ENCODE peak calls at places on chromosomes 7 and 10, in nine cellular contexts. D is HCT116, X is astrocyte of the spinal cord, U is uterus, P is stomach, M is fibroblast of pulmonary artery, I is right atrium auricular region, G is GM23338, S is neuronal stem cell. T is an unnamed sample.

GRCh38 chr10:77710081-77710551 is 72.5 kb upstream of the KCNMA1 start:
- DNase-seq in I (no peak), S (no peak), U (no peak), G (peak), M (no peak), X (no peak), D (no peak), P (no peak), T (no peak)

GRCh38 chr7:112540839-112541577 is 60.2 kb downstream of the LSMEM1 start:
- DNase-seq in X (no peak), G (no peak), D (no peak), S (no peak), U (no peak), P (no peak), I (no peak), M (no peak), T (no peak)

GRCh38 chr7:38819463-38819862 is 89.5 kb downstream of the VPS41 start:
- DNase-seq in I (no peak), U (no peak), P (no peak), S (no peak), M (no peak), G (no peak), D (no peak), X (no peak), T (no peak)

GRCh38 chr10:125136087-125136486 is 24.3 kb downstream of the CTBP2 start:
- DNase-seq in D (no peak), I (no peak), X (no peak), U (no peak), P (no peak), S (no peak), M (no peak), G (no peak), T (no peak)

GRCh38 chr10:110007171-110007700 is 548 bp upstream of the ADD3 start:
- DNase-seq in G (no peak), S (no peak), U (no peak), D (no peak), X (no peak), M (no peak), P (no peak), I (peak), T (no peak)

GRCh38 chr10:34654211-34654610 is 160.9 kb downstream of the PARD3 start:
- DNase-seq in D (no peak), I (no peak), M (no peak), P (no peak), U (no peak), G (no peak), S (no peak), X (no peak), T (no peak)

GRCh38 chr10:49109669-49110335 is 5.5 kb downstream of the VSTM4 start:
- DNase-seq in S (no peak), I (peak), D (no peak), M (no peak), P (peak), G (no peak), U (peak), X (peak), T (no peak)

GRCh38 chr7:108211382-108212201 is 81.4 kb upstream of the LAMB4 start:
- DNase-seq in D (peak), G (peak), M (peak), I (no peak), U (no peak), S (no peak), P (peak), X (peak), T (no peak)

GRCh38 chr10:3531097-3531645 is 253.8 kb downstream of the KLF6 start:
- DNase-seq in M (no peak), I (no peak), X (no peak), U (no peak), S (no peak), D (no peak), G (no peak), P (no peak), T (no peak)

GRCh38 chr10:70905071-70906021 is 17.0 kb upstream of the PCBD1 start:
- DNase-seq in X (no peak), P (no peak), G (no peak), D (no peak), U (no peak), I (no peak), M (no peak), S (no peak), T (no peak)

GRCh38 chr10:59711871-59712491 is 2.3 kb upstream of the SLC16A9 start:
- DNase-seq in M (no peak), D (no peak), I (no peak), P (no peak), G (no peak), U (no peak), X (no peak), S (no peak), T (no peak)

GRCh38 chr7:47581821-47582747 is at the start of gene TNS3:
- DNase-seq in M (peak), D (no peak), S (no peak), U (no peak), I (no peak), G (peak), P (peak), X (no peak), T (no peak)

GRCh38 chr10:22321831-22322662 is 1.1 kb downstream of the BMI1 start:
- DNase-seq in X (no peak), I (no peak), G (peak), P (no peak), M (no peak), U (no peak), D (no peak), S (peak), T (no peak)

GRCh38 chr10:118940386-118940785 is 89.1 kb upstream of the NANOS1 start:
- DNase-seq in U (no peak), M (no peak), X (no peak), I (no peak), P (no peak), S (no peak), D (no peak), G (no peak), T (no peak)

GRCh38 chr7:129502708-129503685 is 666 bp downstream of the SMKR1 start:
- DNase-seq in I (peak), G (peak), U (no peak), P (peak), M (no peak), S (peak), X (no peak), D (no peak), T (no peak)

GRCh38 chr10:98408799-98409198 is 6.2 kb downstream of the PYROXD2 start:
- DNase-seq in U (no peak), D (no peak), M (no peak), I (no peak), X (no peak), P (no peak), G (no peak), S (no peak), T (no peak)

GRCh38 chr7:131722371-131722770 is 165.9 kb upstream of the PODXL start:
- DNase-seq in G (no peak), X (no peak), D (no peak), I (peak), M (peak), P (no peak), S (no peak), U (no peak), T (no peak)

GRCh38 chr7:5690931-5691461 is 90.5 kb downstream of the RNF216 start:
- DNase-seq in U (no peak), I (no peak), X (peak), G (no peak), D (no peak), S (no peak), M (no peak), P (no peak), T (no peak)

GRCh38 chr7:2040893-2041270 is 191.9 kb downstream of the MAD1L1 start:
- DNase-seq in U (no peak), I (no peak), X (no peak), P (no peak), G (no peak), S (no peak), D (no peak), M (no peak), T (no peak)

GRCh38 chr7:74454948-74455804 is 1.5 kb downstream of the GTF2IRD1 start:
- DNase-seq in G (no peak), P (peak), X (no peak), I (no peak), D (no peak), M (no peak), U (no peak), S (no peak), T (no peak)
- H3K4me3 ChIP-seq in G (peak), P (peak), X (peak), I (peak), D (peak), M (peak), U (no peak), S (peak), T (peak)

GRCh38 chr7:158586499-158587191 is 978 bp downstream of the PTPRN2 start:
- DNase-seq in D (no peak), G (no peak), I (no peak), X (no peak), P (peak), U (no peak), S (no peak), M (no peak), T (no peak)
- H3K4me3 ChIP-seq in D (no peak), G (peak), I (peak), X (no peak), P (peak), U (no peak), S (no peak), M (no peak), T (no peak)

GRCh38 chr7:100132126-100132525 is 5.4 kb downstream of the MBLAC1 start:
- DNase-seq in S (no peak), D (no peak), U (no peak), G (no peak), P (no peak), M (no peak), X (no peak), I (no peak), T (no peak)

GRCh38 chr7:100127866-100128601 is 1.3 kb downstream of the MBLAC1 start:
- DNase-seq in I (no peak), G (peak), X (no peak), D (no peak), S (no peak), M (no peak), P (no peak), U (no peak), T (no peak)

GRCh38 chr7:100132697-100133137 is 6.0 kb downstream of the MBLAC1 start:
- DNase-seq in D (no peak), X (peak), I (no peak), G (peak), U (peak), P (peak), S (no peak), M (peak), T (no peak)

GRCh38 chr7:100128602-100128963 is 1.8 kb downstream of the MBLAC1 start:
- DNase-seq in G (no peak), P (no peak), D (no peak), X (no peak), U (no peak), M (no peak), S (no peak), I (no peak), T (no peak)

DNA sequence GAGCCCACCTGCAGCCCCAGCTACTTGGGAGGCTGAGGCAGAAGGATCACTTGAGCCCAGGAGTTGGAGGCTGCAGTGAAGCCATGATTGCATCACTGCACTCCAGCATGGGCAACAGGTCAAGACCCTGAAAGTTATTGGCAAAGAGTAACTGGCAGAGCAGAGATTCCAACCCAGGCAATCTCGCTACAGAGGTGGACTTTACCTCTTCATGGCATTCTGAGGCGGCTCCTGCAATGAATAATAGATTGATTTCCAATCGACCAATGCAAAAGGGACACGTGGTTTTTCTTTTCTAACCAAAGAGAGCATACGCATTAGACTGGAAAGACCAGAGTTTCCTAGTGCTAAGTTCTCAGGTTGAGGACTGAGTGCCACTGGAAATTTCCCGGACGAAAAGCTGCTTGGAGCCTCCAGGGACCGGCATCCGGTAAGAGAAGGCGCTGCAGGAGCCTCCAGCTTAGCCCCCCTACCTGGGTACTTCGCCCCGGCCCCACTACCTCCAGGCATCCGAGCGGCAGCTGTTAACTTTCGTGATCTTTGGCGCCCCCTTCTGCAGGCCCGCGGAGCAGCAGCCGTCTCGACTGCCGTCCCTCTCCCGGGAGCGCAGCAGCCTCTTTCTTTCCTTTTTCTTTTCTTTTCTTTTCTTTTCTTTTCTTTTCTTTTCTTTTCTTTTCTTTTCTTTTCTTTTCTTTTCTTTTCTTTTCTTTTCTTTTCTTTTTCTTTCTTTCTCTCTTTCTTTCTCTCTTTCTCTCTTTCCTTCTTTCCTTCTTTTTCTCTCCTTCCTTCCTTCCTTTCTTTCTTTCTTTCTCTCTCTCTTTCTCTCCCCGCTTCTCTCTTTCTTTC is 4.1 kb downstream of the MBLAC1 start:
- DNase-seq in I (peak), M (peak), G (peak), P (peak), X (peak), U (peak), S (peak), D (no peak), T (peak)
- H3K4me3 ChIP-seq in I (no peak), M (no peak), G (peak), P (peak), X (no peak), U (no peak), S (no peak), D (peak), T (no peak)

DNA sequence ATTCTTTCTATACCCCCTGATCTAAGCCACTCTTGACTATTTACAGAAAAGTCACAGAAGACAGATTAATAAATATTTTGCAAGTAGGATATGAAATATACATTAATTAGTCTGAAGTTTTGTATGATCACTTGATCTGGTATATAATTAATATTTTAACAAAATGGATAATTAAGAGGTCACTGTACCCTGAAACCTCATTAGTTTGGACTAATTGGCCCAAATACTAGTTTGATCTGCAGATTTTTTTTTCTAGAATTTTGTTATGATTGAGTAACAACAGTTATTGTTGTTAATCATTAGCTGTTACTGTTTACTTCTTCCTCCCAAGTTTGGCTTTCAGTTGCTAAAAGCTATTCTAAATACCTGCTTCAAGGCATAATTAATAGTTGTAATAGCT is 2.7 kb downstream of the NHLRC2 start:
- DNase-seq in I (no peak), P (no peak), G (no peak), S (no peak), X (no peak), M (no peak), U (no peak), D (no peak), T (no peak)
- H3K4me3 ChIP-seq in I (peak), P (no peak), G (peak), S (no peak), X (no peak), M (no peak), U (no peak), D (no peak), T (no peak)

DNA sequence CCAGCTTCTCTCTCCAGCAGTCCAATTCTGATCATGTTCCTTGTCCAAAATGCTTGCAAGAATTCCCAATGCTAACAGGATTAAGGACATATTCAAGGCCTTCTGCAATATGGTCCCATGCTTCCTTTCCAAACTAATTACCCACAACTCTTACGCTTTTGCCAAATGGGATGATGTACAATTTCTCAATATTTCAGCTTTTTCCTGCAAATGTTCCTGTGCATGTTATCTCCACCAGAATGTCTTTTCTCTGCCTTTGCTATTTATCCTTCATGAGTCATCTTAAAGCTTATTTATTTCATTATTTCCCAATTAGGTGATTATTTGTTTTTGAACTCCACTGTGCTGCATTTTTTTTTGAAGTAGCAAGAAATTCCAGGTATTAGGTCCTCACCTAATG is 556.4 kb downstream of the SORCS1 start:
- DNase-seq in U (no peak), I (no peak), G (no peak), P (no peak), X (no peak), D (no peak), S (no peak), M (peak), T (no peak)
- H3K4me3 ChIP-seq in U (no peak), I (no peak), G (no peak), P (no peak), X (no peak), D (no peak), S (no peak), M (no peak), T (no peak)

DNA sequence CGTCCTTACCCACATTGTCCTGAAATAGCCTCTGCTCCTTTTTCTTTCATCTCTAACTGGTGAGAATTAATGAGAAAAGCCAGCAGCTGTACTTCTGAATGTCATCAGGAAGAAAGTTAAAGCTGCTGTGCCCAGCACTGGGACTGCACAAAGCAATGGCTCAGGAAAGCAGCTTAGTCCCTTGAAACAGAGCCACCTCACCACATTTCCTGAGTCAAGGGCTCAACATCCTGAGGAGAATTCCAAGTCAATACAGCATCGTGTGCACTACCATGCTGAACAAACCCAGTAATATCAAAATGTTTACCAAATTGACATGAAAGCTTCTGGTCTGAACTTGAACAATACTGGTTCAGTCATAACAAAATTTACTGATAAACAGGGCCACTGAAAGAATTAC is 140.1 kb downstream of the KMT2E start:
- DNase-seq in X (no peak), G (no peak), M (no peak), I (no peak), U (no peak), D (no peak), S (no peak), P (no peak), T (no peak)
- H3K4me3 ChIP-seq in X (no peak), G (no peak), M (no peak), I (no peak), U (no peak), D (no peak), S (no peak), P (no peak), T (no peak)

DNA sequence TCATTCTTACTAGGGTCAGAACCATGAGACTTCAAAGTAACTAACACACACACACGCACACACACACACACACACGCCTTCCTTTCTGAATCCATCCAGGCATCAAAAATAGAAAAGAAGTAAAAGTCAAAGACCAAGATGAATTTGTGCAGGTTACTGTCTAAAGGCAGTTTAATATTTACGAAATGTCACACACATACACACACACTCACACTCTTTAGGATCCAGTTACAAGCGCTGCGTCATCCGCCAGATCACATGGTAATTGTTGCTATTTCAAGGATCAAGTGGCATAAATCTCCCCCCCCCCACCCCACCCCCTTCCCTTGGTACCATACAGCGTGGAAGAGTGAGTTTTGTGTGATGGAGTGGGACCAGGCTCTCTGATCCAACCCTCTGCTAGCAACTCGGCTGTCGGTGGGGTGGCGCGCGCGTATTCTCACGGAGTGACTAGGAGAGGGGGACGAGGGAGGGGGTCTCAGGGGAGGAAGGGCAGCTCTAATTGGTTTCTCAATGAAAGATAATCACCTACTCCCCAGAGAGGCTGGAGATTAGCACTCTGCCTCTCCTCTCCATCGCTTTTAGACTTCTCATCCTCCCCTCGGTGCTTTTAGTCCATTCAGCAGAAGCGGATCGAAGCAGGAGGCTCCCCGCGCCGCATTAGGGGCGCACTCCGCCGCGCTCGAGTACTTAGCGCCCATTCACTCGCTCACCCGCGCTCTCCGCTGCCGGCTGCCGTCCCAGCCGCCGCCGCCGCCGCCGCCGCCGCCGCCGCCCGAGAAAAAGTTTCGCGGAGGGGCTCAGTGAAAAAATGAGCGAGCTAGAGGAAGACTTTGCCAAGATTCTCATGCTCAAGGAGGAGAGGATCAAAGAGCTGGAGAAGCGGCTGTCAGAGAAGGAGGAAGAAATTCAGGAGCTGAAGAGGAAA is 83.5 kb upstream of the PRKG1 start:
- DNase-seq in G (peak), P (no peak), S (no peak), M (peak), X (peak), U (peak), D (peak), I (peak), T (no peak)
- H3K4me3 ChIP-seq in G (peak), P (peak), S (peak), M (peak), X (peak), U (peak), D (peak), I (peak), T (peak)

GRCh38 chr10:29386347-29386999 is 97.6 kb downstream of the LYZL1 start:
- DNase-seq in P (no peak), D (no peak), U (no peak), G (peak), I (no peak), M (peak), X (peak), S (peak), T (no peak)

GRCh38 chr10:29392376-29393021 is 103.6 kb downstream of the LYZL1 start:
- DNase-seq in S (peak), P (peak), G (peak), M (peak), U (peak), I (no peak), D (no peak), X (peak), T (peak)

GRCh38 chr10:29387269-29387668 is 98.4 kb downstream of the LYZL1 start:
- DNase-seq in I (no peak), X (no peak), M (no peak), P (no peak), S (no peak), D (no peak), G (no peak), U (no peak), T (no peak)

GRCh38 chr10:29389493-29389892 is 100.6 kb downstream of the LYZL1 start:
- DNase-seq in D (no peak), U (no peak), X (no peak), I (no peak), G (no peak), P (no peak), S (no peak), M (no peak), T (no peak)

GRCh38 chr10:29389935-29390334 is 101.1 kb downstream of the LYZL1 start:
- DNase-seq in M (no peak), P (no peak), X (no peak), G (no peak), I (no peak), D (no peak), U (no peak), S (no peak), T (no peak)
- H3K4me3 ChIP-seq in M (no peak), P (no peak), X (no peak), G (no peak), I (no peak), D (no peak), U (no peak), S (no peak), T (no peak)